ENCODE peak calls at places on chromosomes 3 and 15, in six cellular contexts. One of them, this sample, is unnamed. For H3K4me1, the result is how much of the 10 kb centered on the place peaks cover.

GRCh38 chr15:61169904-61170695 is 59.0 kb downstream of the RORA start:
- DNase-seq in endodermal cell: peak
- DNase-seq in ascending aorta: no peak
- DNase-seq in H9: no peak
- DNase-seq in tibial nerve: no peak
- DNase-seq in lower lobe of right lung: no peak
- DNase-seq in this sample: no peak

GRCh38 chr3:127734754-127735473 is 62.2 kb downstream of the ABTB1 start:
- DNase-seq in endodermal cell: peak
- DNase-seq in ascending aorta: peak
- DNase-seq in H9: no peak
- DNase-seq in tibial nerve: no peak
- DNase-seq in lower lobe of right lung: no peak
- DNase-seq in this sample: no peak

GRCh38 chr3:187616307-187616939 is 53.8 kb downstream of the SST start:
- DNase-seq in endodermal cell: peak
- DNase-seq in ascending aorta: no peak
- DNase-seq in H9: peak
- DNase-seq in tibial nerve: no peak
- DNase-seq in lower lobe of right lung: peak
- DNase-seq in this sample: no peak

GRCh38 chr15:70851889-70852288 is 2.1 kb downstream of the LARP6 start:
- DNase-seq in endodermal cell: no peak
- DNase-seq in ascending aorta: peak
- DNase-seq in H9: no peak
- DNase-seq in tibial nerve: no peak
- DNase-seq in lower lobe of right lung: no peak
- DNase-seq in this sample: no peak

GRCh38 chr15:98308117-98308516 is 340.2 kb upstream of the IGF1R start:
- DNase-seq in endodermal cell: no peak
- DNase-seq in ascending aorta: no peak
- DNase-seq in H9: no peak
- DNase-seq in tibial nerve: no peak
- DNase-seq in lower lobe of right lung: no peak
- DNase-seq in this sample: no peak

GRCh38 chr3:143757691-143758090 is 90.6 kb downstream of the SLC9A9 start:
- DNase-seq in endodermal cell: no peak
- DNase-seq in ascending aorta: no peak
- DNase-seq in H9: no peak
- DNase-seq in tibial nerve: no peak
- DNase-seq in lower lobe of right lung: no peak
- DNase-seq in this sample: no peak

GRCh38 chr3:9715764-9716437 is 12.3 kb downstream of the CPNE9 start:
- DNase-seq in endodermal cell: no peak
- DNase-seq in ascending aorta: peak
- DNase-seq in H9: no peak
- DNase-seq in tibial nerve: peak
- DNase-seq in lower lobe of right lung: peak
- DNase-seq in this sample: peak

GRCh38 chr3:111808439-111808838 is 50.6 kb upstream of the PHLDB2 start:
- DNase-seq in endodermal cell: no peak
- DNase-seq in ascending aorta: no peak
- DNase-seq in H9: no peak
- DNase-seq in tibial nerve: no peak
- DNase-seq in lower lobe of right lung: no peak
- DNase-seq in this sample: no peak

GRCh38 chr15:36356511-36356910 is 222.9 kb upstream of the CDIN1 start:
- DNase-seq in endodermal cell: no peak
- DNase-seq in ascending aorta: no peak
- DNase-seq in H9: no peak
- DNase-seq in tibial nerve: no peak
- DNase-seq in lower lobe of right lung: no peak
- DNase-seq in this sample: no peak

GRCh38 chr3:137041251-137041650 is 83.5 kb downstream of the IL20RB start:
- DNase-seq in endodermal cell: no peak
- DNase-seq in ascending aorta: no peak
- DNase-seq in H9: no peak
- DNase-seq in tibial nerve: no peak
- DNase-seq in lower lobe of right lung: no peak
- DNase-seq in this sample: no peak

GRCh38 chr3:22765679-22766078 is 437.4 kb upstream of the UBE2E2 start:
- DNase-seq in endodermal cell: no peak
- DNase-seq in ascending aorta: no peak
- DNase-seq in H9: no peak
- DNase-seq in tibial nerve: no peak
- DNase-seq in lower lobe of right lung: no peak
- DNase-seq in this sample: no peak

GRCh38 chr3:136277634-136278033 is 27.5 kb downstream of the PCCB start:
- DNase-seq in endodermal cell: peak
- DNase-seq in ascending aorta: no peak
- DNase-seq in H9: peak
- DNase-seq in tibial nerve: no peak
- DNase-seq in lower lobe of right lung: no peak
- DNase-seq in this sample: no peak

GRCh38 chr3:25449857-25450256 is 21.8 kb downstream of the RARB start:
- DNase-seq in endodermal cell: no peak
- DNase-seq in ascending aorta: no peak
- DNase-seq in H9: no peak
- DNase-seq in tibial nerve: no peak
- DNase-seq in lower lobe of right lung: no peak
- DNase-seq in this sample: no peak

GRCh38 chr15:81023483-81024264 is 23.0 kb downstream of the TLNRD1 start:
- DNase-seq in endodermal cell: peak
- DNase-seq in ascending aorta: peak
- DNase-seq in H9: no peak
- DNase-seq in tibial nerve: peak
- DNase-seq in lower lobe of right lung: peak
- DNase-seq in this sample: peak

DNA sequence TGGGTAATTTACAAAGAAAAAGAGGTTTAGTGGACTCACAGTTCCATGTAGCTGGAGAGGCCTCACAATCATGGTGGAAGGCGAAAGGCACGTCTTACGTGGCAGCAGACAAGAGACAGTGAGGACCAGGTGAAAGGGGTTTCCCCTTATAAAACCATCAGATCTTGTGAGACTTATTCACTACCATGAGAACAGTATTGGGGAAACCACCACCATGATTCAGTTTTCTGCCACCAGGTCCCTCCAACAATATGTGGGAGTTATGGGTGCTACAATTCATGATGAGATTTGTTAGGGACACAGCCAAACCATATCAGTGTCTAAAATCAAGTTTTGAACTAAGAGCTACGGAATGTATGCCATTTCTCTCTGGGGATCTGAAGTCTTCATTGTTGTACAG is 354.8 kb upstream of the C2CD4B start:
- DNase-seq in endodermal cell: no peak
- DNase-seq in ascending aorta: no peak
- DNase-seq in H9: no peak
- DNase-seq in tibial nerve: no peak
- DNase-seq in lower lobe of right lung: no peak
- DNase-seq in this sample: no peak
- H3K4me1 ChIP-seq in endodermal cell: half or more
- H3K4me1 ChIP-seq in ascending aorta: under half
- H3K4me1 ChIP-seq in H9: under half
- H3K4me1 ChIP-seq in tibial nerve: under half
- H3K4me1 ChIP-seq in lower lobe of right lung: under half
- H3K4me1 ChIP-seq in this sample: under half

DNA sequence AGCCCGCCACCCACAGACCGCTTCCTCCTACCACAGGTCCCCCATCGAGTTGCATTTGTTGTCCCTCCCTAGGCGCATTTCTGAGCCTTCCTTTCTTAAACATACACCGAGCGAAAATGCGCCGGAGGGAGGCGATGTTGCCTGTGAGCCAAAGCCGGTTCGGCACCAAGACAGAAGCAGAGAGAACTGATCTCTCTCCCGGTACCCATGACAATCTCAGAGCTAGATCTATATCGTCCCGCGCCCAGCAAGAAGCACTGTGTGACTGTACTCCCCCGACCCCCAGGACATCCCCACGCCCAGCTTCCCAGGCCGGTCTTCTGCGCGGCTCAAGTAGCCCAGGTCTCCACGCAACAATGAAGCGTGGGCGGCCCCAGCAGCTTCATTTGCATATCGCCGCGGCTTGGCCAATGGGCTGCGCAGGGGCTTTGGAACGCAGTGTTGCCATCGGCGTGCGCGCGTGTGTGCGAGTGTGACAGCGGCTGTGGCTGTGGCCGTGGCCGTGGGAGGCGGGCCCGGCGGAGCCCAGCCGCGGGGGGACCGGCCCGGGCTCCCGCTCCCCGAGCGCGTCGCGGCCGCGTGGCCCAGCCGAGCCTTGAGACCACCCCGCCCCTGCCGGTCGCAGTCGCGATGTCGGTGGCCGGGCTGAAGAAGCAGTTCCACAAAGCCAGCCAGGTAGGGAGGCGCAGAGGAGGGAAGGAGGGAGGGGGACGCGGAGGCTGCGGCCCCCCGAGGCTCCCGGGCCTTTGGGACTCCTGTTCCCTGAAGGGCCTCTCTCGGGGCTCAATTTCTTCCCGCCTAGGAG is at the start of gene SH3GL3:
- DNase-seq in endodermal cell: peak
- DNase-seq in ascending aorta: peak
- DNase-seq in H9: peak
- DNase-seq in tibial nerve: peak
- DNase-seq in lower lobe of right lung: peak
- DNase-seq in this sample: peak
- TF ChIP-seq CTCF in endodermal cell: peak
- TF ChIP-seq CTCF in ascending aorta: peak
- TF ChIP-seq CTCF in H9: peak
- TF ChIP-seq CTCF in tibial nerve: no peak
- TF ChIP-seq CTCF in lower lobe of right lung: no peak
- TF ChIP-seq CTCF in this sample: no peak

GRCh38 chr15:58875343-58875742 is 58.1 kb downstream of the SLTM start:
- DNase-seq in endodermal cell: no peak
- DNase-seq in ascending aorta: no peak
- DNase-seq in H9: no peak
- DNase-seq in tibial nerve: no peak
- DNase-seq in lower lobe of right lung: no peak
- DNase-seq in this sample: no peak
- H3K4me1 ChIP-seq in endodermal cell: under half
- H3K4me1 ChIP-seq in ascending aorta: under half
- H3K4me1 ChIP-seq in H9: under half
- H3K4me1 ChIP-seq in tibial nerve: under half
- H3K4me1 ChIP-seq in lower lobe of right lung: under half
- H3K4me1 ChIP-seq in this sample: under half

GRCh38 chr3:53880396-53881345 is 1.3 kb downstream of the ACTR8 start:
- DNase-seq in endodermal cell: peak
- DNase-seq in ascending aorta: no peak
- DNase-seq in H9: no peak
- DNase-seq in tibial nerve: no peak
- DNase-seq in lower lobe of right lung: no peak
- DNase-seq in this sample: no peak

GRCh38 chr3:53883008-53883407 is 1.1 kb upstream of the ACTR8 start:
- DNase-seq in endodermal cell: no peak
- DNase-seq in ascending aorta: no peak
- DNase-seq in H9: no peak
- DNase-seq in tibial nerve: no peak
- DNase-seq in lower lobe of right lung: no peak
- DNase-seq in this sample: no peak

GRCh38 chr3:53885239-53885638 is 3.3 kb upstream of the ACTR8 start:
- DNase-seq in endodermal cell: no peak
- DNase-seq in ascending aorta: no peak
- DNase-seq in H9: no peak
- DNase-seq in tibial nerve: no peak
- DNase-seq in lower lobe of right lung: no peak
- DNase-seq in this sample: no peak

GRCh38 chr3:53884623-53885022 is 2.7 kb upstream of the ACTR8 start:
- DNase-seq in endodermal cell: no peak
- DNase-seq in ascending aorta: no peak
- DNase-seq in H9: no peak
- DNase-seq in tibial nerve: no peak
- DNase-seq in lower lobe of right lung: no peak
- DNase-seq in this sample: no peak

DNA sequence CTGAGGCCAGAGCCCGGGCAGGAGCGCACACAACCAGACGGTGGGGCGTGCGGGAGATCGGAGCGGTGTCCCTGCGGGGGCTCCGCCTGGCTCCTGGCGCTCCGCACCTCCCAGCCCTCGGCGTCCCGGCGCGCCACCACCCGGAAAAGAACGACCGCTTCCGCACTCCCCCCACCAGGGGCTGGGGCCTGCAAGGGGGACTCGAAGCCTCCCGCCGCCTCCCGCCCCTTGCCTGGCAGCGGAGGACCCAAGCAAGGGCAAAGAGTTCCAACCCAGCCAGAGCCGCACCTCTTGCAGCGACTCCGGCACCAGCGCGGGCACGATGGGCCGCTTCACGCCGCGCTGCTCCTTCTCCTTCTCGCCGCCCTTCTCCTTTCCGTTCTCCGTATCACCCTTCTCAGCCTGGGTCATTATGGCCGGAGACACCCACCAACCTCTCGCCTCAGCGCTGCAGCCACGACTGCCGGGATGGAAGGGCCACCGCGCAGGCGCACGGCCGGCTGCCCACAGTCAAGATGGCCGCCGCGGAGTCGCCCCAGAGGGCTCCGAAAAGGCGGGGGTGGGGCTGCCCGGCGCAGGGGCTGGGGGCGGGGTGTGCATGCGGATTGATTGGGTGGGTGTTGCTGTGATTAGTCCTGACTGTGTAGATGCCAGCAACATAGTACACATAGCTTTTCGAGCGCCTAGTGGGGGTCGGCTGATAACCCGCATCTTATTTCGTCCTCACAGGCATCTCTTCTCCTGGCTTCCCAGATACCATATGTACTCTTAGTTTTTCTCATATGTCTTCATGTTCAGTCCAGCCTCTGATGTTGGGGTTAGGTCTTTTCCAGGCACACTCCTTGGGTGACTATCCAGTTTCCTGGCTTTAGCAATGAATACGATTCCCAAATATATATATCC is at the start of gene ACTR8:
- DNase-seq in endodermal cell: peak
- DNase-seq in ascending aorta: peak
- DNase-seq in H9: peak
- DNase-seq in tibial nerve: peak
- DNase-seq in lower lobe of right lung: peak
- DNase-seq in this sample: peak
- TF ChIP-seq CTCF in endodermal cell: peak
- TF ChIP-seq CTCF in ascending aorta: peak
- TF ChIP-seq CTCF in H9: peak
- TF ChIP-seq CTCF in tibial nerve: peak
- TF ChIP-seq CTCF in lower lobe of right lung: peak
- TF ChIP-seq CTCF in this sample: no peak

GRCh38 chr15:40766906-40767837 is 2.6 kb upstream of the C15orf62 start:
- DNase-seq in endodermal cell: peak
- DNase-seq in ascending aorta: no peak
- DNase-seq in H9: peak
- DNase-seq in tibial nerve: no peak
- DNase-seq in lower lobe of right lung: peak
- DNase-seq in this sample: no peak

GRCh38 chr15:40767838-40768491 is 1.8 kb upstream of the C15orf62 start:
- DNase-seq in endodermal cell: no peak
- DNase-seq in ascending aorta: no peak
- DNase-seq in H9: no peak
- DNase-seq in tibial nerve: no peak
- DNase-seq in lower lobe of right lung: peak
- DNase-seq in this sample: no peak

GRCh38 chr15:40764766-40765136 is 883 bp downstream of the GCHFR start:
- DNase-seq in endodermal cell: no peak
- DNase-seq in ascending aorta: no peak
- DNase-seq in H9: no peak
- DNase-seq in tibial nerve: no peak
- DNase-seq in lower lobe of right lung: no peak
- DNase-seq in this sample: no peak

GRCh38 chr15:40763801-40764765 is at the start of gene GCHFR:
- DNase-seq in endodermal cell: peak
- DNase-seq in ascending aorta: peak
- DNase-seq in H9: peak
- DNase-seq in tibial nerve: peak
- DNase-seq in lower lobe of right lung: peak
- DNase-seq in this sample: peak

GRCh38 chr15:40766194-40766830 is 2.4 kb downstream of the GCHFR start:
- DNase-seq in endodermal cell: no peak
- DNase-seq in ascending aorta: no peak
- DNase-seq in H9: no peak
- DNase-seq in tibial nerve: no peak
- DNase-seq in lower lobe of right lung: peak
- DNase-seq in this sample: no peak
- H3K4me1 ChIP-seq in endodermal cell: under half
- H3K4me1 ChIP-seq in ascending aorta: under half
- H3K4me1 ChIP-seq in H9: under half
- H3K4me1 ChIP-seq in tibial nerve: under half
- H3K4me1 ChIP-seq in lower lobe of right lung: half or more
- H3K4me1 ChIP-seq in this sample: under half

This sample was measured in right lobe of liver.